ENCODE peak calls at places on chromosomes 4 and X, in ten cellular contexts. R, K, G, A, W, M, J, B, U and H are unnamed samples. For H3K4me1, the result is how much of the 10 kb centered on the place peaks cover.

GRCh38 chr4:185811509-185812364 is at the start of gene SORBS2:
- DNase-seq in R (no peak), K (no peak), G (no peak), A (peak), W (no peak), M (no peak), J (peak), B (no peak), U (peak), H (peak)

GRCh38 chr4:13793020-13793710 is 165.6 kb upstream of the BOD1L1 start:
- DNase-seq in R (no peak), K (no peak), G (no peak), A (no peak), W (no peak), M (no peak), J (no peak), B (no peak), U (no peak), H (no peak)

GRCh38 chr4:82864336-82865001 is 26.5 kb downstream of the SEC31A start:
- DNase-seq in R (no peak), K (no peak), G (no peak), A (no peak), W (no peak), M (no peak), J (no peak), B (no peak), U (no peak), H (no peak)

GRCh38 chr4:101355246-101355645 is 7.9 kb upstream of the PPP3CA start:
- DNase-seq in R (no peak), K (no peak), G (no peak), A (no peak), W (no peak), M (no peak), J (no peak), B (no peak), U (no peak), H (no peak)

GRCh38 chr4:29762151-29762550 is 958.0 kb upstream of the PCDH7 start:
- DNase-seq in R (no peak), K (no peak), G (no peak), A (no peak), W (no peak), M (no peak), J (no peak), B (no peak), U (no peak), H (no peak)

GRCh38 chr4:146073517-146073916 is 102.0 kb upstream of the LSM6 start:
- DNase-seq in R (no peak), K (no peak), G (no peak), A (no peak), W (no peak), M (no peak), J (no peak), B (peak), U (no peak), H (no peak)

GRCh38 chrX:80432863-80433262 is 12.6 kb downstream of the TENT5D start:
- DNase-seq in R (no peak), K (no peak), G (no peak), A (no peak), W (no peak), M (no peak), J (no peak), B (no peak), U (no peak), H (no peak)

GRCh38 chr4:15202481-15202880 is 200.2 kb downstream of the CPEB2 start:
- DNase-seq in R (no peak), K (no peak), G (no peak), A (no peak), W (no peak), M (no peak), J (no peak), B (no peak), U (no peak), H (no peak)

GRCh38 chr4:71360844-71361243 is 22.0 kb downstream of the SLC4A4 start:
- DNase-seq in R (no peak), K (no peak), G (no peak), A (no peak), W (no peak), M (no peak), J (no peak), B (no peak), U (no peak), H (no peak)

GRCh38 chrX:150680974-150681373 is 12.2 kb upstream of the MTMR1 start:
- DNase-seq in R (peak), K (no peak), G (no peak), A (peak), W (peak), M (no peak), J (peak), B (no peak), U (peak), H (no peak)

GRCh38 chrX:69996102-69996468 is 53.7 kb downstream of the AWAT2 start:
- DNase-seq in R (no peak), K (no peak), G (no peak), A (no peak), W (no peak), M (no peak), J (no peak), B (no peak), U (no peak), H (no peak)

GRCh38 chrX:139058831-139059495 is 347.4 kb upstream of the FGF13 start:
- DNase-seq in R (no peak), K (no peak), G (no peak), A (no peak), W (no peak), M (no peak), J (no peak), B (no peak), U (no peak), H (no peak)

GRCh38 chr4:7552466-7552865 is 117.7 kb upstream of the PSAPL1 start:
- DNase-seq in R (no peak), K (no peak), G (no peak), A (no peak), W (no peak), M (no peak), J (no peak), B (no peak), U (no peak), H (no peak)

GRCh38 chr4:7549866-7550265 is 115.1 kb upstream of the PSAPL1 start:
- DNase-seq in R (no peak), K (no peak), G (no peak), A (no peak), W (no peak), M (no peak), J (no peak), B (no peak), U (no peak), H (no peak)

GRCh38 chr4:7554885-7555284 is 120.2 kb upstream of the PSAPL1 start:
- DNase-seq in R (no peak), K (no peak), G (no peak), A (no peak), W (no peak), M (no peak), J (no peak), B (no peak), U (no peak), H (no peak)

GRCh38 chr4:7556558-7556957 is 121.8 kb upstream of the PSAPL1 start:
- DNase-seq in R (no peak), K (no peak), G (no peak), A (no peak), W (no peak), M (no peak), J (no peak), B (no peak), U (no peak), H (no peak)

GRCh38 chr4:7553280-7553679 is 118.5 kb upstream of the PSAPL1 start:
- DNase-seq in R (no peak), K (no peak), G (no peak), A (no peak), W (no peak), M (no peak), J (no peak), B (no peak), U (no peak), H (no peak)
- H3K4me1 ChIP-seq in R (under half), K (under half), G (under half), A (under half), W (under half), M (under half), J (under half), B (under half), U (under half), H (under half)

DNA sequence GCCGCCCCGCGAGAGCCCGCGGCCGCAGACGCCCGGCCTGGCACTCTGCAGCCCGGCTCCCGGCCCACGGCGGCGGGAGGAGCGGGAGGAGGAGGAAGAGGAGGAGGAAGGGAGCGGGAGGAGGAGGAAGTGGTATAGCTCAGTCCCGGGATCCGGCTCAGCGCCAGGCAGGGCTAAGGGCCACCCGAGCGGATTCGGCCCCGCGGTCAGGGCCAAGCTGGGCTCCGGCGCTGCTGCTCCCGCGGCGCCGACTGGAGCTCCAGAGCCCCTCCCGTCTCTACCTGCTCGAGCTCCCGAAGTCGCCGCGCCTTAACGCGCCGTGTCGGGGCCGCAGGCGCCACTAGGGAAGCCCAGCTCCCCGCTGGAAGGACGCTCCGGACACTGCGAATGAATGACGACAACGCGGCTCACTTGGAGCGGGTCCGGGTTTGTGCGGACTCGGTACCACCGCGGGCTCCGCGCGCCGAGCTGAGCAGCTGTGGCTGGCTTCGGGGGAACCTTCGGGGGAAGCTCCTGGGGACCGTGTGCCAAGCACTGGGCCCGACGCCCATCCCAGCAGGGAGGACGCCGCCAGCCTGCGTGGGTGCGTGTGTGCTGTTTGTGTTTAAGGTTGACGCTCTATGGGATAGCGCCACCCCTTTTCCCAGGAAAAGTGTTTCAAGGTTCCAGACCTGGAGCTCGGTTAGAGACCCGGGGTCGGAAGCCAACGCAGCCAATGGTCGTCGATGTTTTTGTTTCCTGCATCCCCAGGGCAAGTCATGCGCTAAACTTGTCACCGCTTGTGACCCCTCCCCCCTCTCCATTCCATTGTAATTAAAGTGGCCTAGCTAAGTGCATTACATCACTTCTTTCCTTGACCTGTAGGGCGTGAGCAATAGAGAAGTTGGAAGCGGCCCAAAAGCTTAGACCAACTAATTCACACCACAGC is at the start of gene TBC1D9:
- DNase-seq in R (peak), K (peak), G (peak), A (peak), W (no peak), M (peak), J (peak), B (peak), U (peak), H (peak)
- H3K4me1 ChIP-seq in R (under half), K (under half), G (under half), A (under half), W (under half), M (under half), J (under half), B (under half), U (under half), H (under half)

GRCh38 chr4:7739077-7739917 is 200.4 kb downstream of the AFAP1 start:
- DNase-seq in R (no peak), K (no peak), G (no peak), A (no peak), W (no peak), M (no peak), J (no peak), B (no peak), U (no peak), H (no peak)
- H3K4me1 ChIP-seq in R (under half), K (under half), G (under half), A (under half), W (under half), M (under half), J (under half), B (under half), U (under half), H (under half)

DNA sequence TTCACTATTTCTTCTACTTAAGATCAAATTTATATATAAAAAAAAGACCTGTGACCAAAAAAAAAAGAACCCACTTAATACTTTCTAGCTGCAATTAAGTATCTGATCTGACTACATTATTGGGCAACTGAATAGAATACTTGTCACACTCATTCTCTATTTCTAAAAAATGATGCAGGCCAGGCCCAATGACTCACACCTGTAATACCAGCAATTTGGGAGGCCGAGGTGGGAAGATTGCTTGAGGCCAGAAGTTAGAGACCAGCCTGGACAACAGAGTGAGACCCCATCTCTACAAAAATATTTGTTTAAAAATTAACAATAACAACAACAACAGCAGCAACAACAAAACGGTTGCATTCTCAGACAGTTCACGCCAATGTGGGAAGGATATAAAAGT is 108.8 kb upstream of the BMP2K start:
- DNase-seq in R (no peak), K (no peak), G (no peak), A (no peak), W (no peak), M (no peak), J (no peak), B (no peak), U (no peak), H (no peak)
- H3K4me1 ChIP-seq in R (under half), K (under half), G (under half), A (under half), W (under half), M (under half), J (under half), B (under half), U (under half), H (under half)

GRCh38 chr4:7460591-7460990 is 25.9 kb upstream of the PSAPL1 start:
- DNase-seq in R (no peak), K (no peak), G (no peak), A (no peak), W (no peak), M (no peak), J (no peak), B (no peak), U (peak), H (no peak)

GRCh38 chr4:7459471-7459870 is 24.7 kb upstream of the PSAPL1 start:
- DNase-seq in R (no peak), K (no peak), G (no peak), A (no peak), W (no peak), M (no peak), J (no peak), B (no peak), U (no peak), H (no peak)

GRCh38 chr4:7458477-7458876 is 23.7 kb upstream of the PSAPL1 start:
- DNase-seq in R (no peak), K (no peak), G (no peak), A (no peak), W (no peak), M (no peak), J (no peak), B (no peak), U (no peak), H (no peak)

GRCh38 chr4:7457201-7458065 is 22.7 kb upstream of the PSAPL1 start:
- DNase-seq in R (no peak), K (no peak), G (no peak), A (no peak), W (no peak), M (no peak), J (no peak), B (no peak), U (no peak), H (no peak)

DNA sequence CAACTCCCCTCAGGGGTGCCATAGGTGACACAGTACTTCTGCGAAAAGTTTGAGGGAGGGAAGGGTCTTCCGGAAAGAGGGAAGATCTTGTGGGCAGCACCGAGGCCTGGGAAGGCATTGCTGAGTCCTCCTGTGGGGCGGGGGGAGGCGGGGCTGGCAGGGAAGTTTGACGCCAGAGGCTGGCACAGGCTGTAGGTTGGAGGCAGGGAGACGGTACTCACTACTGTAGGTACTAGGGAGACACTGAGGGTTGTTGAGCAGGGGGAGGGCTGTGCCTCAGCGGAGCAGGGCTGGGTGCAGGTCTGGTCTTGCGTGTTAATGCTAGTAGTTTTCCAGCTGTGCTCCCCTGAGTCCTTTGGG is 23.3 kb upstream of the PSAPL1 start:
- DNase-seq in R (no peak), K (no peak), G (no peak), A (no peak), W (no peak), M (no peak), J (no peak), B (no peak), U (no peak), H (no peak)
- H3K4me1 ChIP-seq in R (under half), K (under half), G (under half), A (under half), W (under half), M (under half), J (under half), B (under half), U (under half), H (under half)

GRCh38 chr4:106385853-106386393 is 17.3 kb upstream of the GIMD1 start:
- DNase-seq in R (no peak), K (no peak), G (no peak), A (no peak), W (no peak), M (no peak), J (no peak), B (no peak), U (no peak), H (no peak)
- H3K4me1 ChIP-seq in R (under half), K (under half), G (under half), A (under half), W (under half), M (under half), J (under half), B (under half), U (under half), H (under half)

DNA sequence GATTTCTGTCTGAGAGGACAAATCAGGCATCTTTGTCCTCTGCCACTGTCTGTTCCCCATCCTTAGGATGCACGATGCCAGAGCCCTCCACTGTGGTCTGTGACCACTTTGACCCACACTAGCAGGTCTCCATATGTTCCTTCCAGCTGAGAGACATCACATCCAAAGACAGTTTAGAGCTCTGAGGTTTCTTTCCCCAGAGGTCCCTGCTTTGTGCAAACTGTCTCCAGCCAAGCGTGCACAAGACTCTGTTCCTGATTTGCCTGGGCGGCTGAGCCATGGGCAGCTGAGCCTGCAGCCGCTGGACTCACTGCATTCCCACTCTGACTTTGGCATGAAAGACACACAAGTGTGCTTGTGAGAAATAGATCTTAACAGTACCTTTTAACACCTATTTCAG is 98.0 kb downstream of the PTTG2 start:
- DNase-seq in R (no peak), K (no peak), G (no peak), A (no peak), W (no peak), M (no peak), J (no peak), B (no peak), U (no peak), H (no peak)
- H3K4me1 ChIP-seq in R (under half), K (under half), G (under half), A (under half), W (under half), M (under half), J (under half), B (under half), U (under half), H (under half)

DNA sequence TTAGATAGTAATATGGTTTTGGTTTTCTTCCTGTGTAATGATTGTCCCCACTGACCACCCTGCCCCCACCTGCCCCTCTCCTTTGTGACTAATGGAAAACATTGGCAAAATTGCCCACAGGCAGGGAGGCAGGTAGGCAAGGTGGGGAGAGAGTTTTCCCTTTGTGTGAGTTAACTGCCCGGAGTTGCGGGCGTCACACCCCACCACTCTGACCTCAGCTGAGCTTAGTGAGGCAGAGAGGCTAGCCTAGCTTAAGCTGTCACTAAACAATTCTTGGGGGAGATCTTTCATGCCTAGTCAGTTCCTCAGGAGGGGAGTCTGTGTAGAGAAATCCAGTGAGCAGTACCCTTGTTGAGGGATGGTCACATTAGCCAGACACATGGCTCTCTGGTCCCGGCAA is 245.3 kb downstream of the BCOR start:
- DNase-seq in R (no peak), K (no peak), G (no peak), A (no peak), W (no peak), M (no peak), J (no peak), B (no peak), U (no peak), H (no peak)
- H3K4me1 ChIP-seq in R (under half), K (under half), G (under half), A (under half), W (half or more), M (under half), J (under half), B (under half), U (under half), H (under half)

DNA sequence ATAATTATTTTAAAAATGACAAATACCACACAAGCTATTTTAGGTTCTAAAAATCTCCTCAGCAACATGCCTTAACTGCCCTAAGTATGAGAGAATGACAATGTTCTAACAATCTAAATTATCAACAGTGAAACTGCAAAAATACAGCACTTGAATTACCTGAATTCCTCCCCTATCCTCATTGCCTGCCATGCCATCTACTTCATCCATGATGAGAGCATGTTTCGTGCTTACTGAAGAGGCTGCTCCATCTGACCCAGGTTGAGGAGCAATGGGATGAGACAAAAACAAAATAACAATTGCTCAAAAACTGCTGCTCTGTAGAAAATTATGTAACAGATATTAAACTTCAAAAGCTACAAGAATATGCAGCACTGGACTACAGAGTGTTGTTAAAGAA is 63.3 kb downstream of the RFC1 start:
- DNase-seq in R (no peak), K (no peak), G (no peak), A (no peak), W (no peak), M (no peak), J (no peak), B (no peak), U (no peak), H (no peak)
- H3K4me1 ChIP-seq in R (under half), K (under half), G (under half), A (under half), W (under half), M (under half), J (under half), B (under half), U (under half), H (under half)